ENCODE peak calls at places on chromosomes 1 and 21, in five cellular contexts. B is endothelial cell of umbilical vein, Q is occipital lobe, N is fibroblast of the aortic adventitia, E is NCI-H1105 treated with DMSO at 0.1 percent for 48 hours. P is an unnamed sample.

GRCh38 chr1:214027498-214027897 is 39.7 kb downstream of the PROX1 start:
- DNase-seq in B (no peak), Q (no peak), N (no peak), E (no peak), P (no peak)

GRCh38 chr1:224114787-224115175 is 870 bp downstream of the FBXO28 start:
- DNase-seq in B (peak), Q (no peak), N (peak), E (no peak), P (no peak)

GRCh38 chr1:24301395-24302175 is 17.6 kb upstream of the GRHL3 start:
- DNase-seq in B (no peak), Q (no peak), N (peak), E (no peak), P (no peak)

GRCh38 chr1:71228236-71228635 is 147.4 kb upstream of the ZRANB2 start:
- DNase-seq in B (no peak), Q (no peak), N (peak), E (no peak), P (peak)

GRCh38 chr21:33266050-33266783 is at the start of gene IL10RB:
- DNase-seq in B (peak), Q (peak), N (peak), E (peak), P (peak)

GRCh38 chr1:2320760-2321159 is 70.6 kb downstream of the MORN1 start:
- DNase-seq in B (no peak), Q (no peak), N (no peak), E (no peak), P (no peak)

GRCh38 chr1:45172015-45172414 is 34.4 kb downstream of the ZSWIM5 start:
- DNase-seq in B (no peak), Q (no peak), N (peak), E (no peak), P (no peak)

GRCh38 chr1:71557138-71557537 is 476.3 kb upstream of the ZRANB2 start:
- DNase-seq in B (no peak), Q (no peak), N (no peak), E (no peak), P (no peak)

GRCh38 chr1:47938556-47938955 is 58.6 kb downstream of the TRABD2B start:
- DNase-seq in B (no peak), Q (no peak), N (peak), E (no peak), P (no peak)

GRCh38 chr1:181090653-181091126 is 2.2 kb downstream of the IER5 start:
- DNase-seq in B (peak), Q (no peak), N (peak), E (no peak), P (no peak)

GRCh38 chr1:154962238-154962678 is 676 bp upstream of the PYGO2 start:
- DNase-seq in B (peak), Q (no peak), N (peak), E (no peak), P (peak)

GRCh38 chr1:182149411-182149965 is 88.0 kb upstream of the ZNF648 start:
- DNase-seq in B (no peak), Q (no peak), N (peak), E (no peak), P (no peak)

GRCh38 chr1:74468982-74469603 is 43.3 kb downstream of the LRRC53 start:
- DNase-seq in B (peak), Q (no peak), N (peak), E (peak), P (peak)

GRCh38 chr1:83692524-83693336 is 306.2 kb downstream of the TTLL7 start:
- DNase-seq in B (peak), Q (peak), N (no peak), E (no peak), P (peak)

GRCh38 chr1:87989346-87989745 is 660.7 kb downstream of the LMO4 start:
- DNase-seq in B (no peak), Q (no peak), N (no peak), E (no peak), P (no peak)

GRCh38 chr1:108643492-108644333 is 17.2 kb downstream of the HENMT1 start:
- DNase-seq in B (peak), Q (no peak), N (peak), E (peak), P (peak)

GRCh38 chr1:39141925-39142324 is 62.6 kb upstream of the MACF1 start:
- DNase-seq in B (no peak), Q (no peak), N (peak), E (no peak), P (no peak)

GRCh38 chr1:50368179-50369007 is 54.9 kb downstream of the DMRTA2 start:
- DNase-seq in B (peak), Q (peak), N (peak), E (peak), P (peak)

GRCh38 chr1:241362350-241362749 is 5.3 kb upstream of the RGS7 start:
- DNase-seq in B (no peak), Q (no peak), N (no peak), E (no peak), P (no peak)

GRCh38 chr1:218953448-218953847 is 220.2 kb upstream of the LYPLAL1 start:
- DNase-seq in B (no peak), Q (no peak), N (no peak), E (no peak), P (no peak)

GRCh38 chr1:182408435-182409070 is 8.1 kb upstream of the TEDDM1 start:
- DNase-seq in B (no peak), Q (no peak), N (no peak), E (no peak), P (no peak)

GRCh38 chr1:248752119-248752931 is 3.2 kb downstream of the LYPD8 start:
- DNase-seq in B (no peak), Q (no peak), N (no peak), E (no peak), P (peak)

GRCh38 chr1:46558141-46558963 is 6.9 kb upstream of the KNCN start:
- DNase-seq in B (no peak), Q (peak), N (no peak), E (peak), P (peak)

GRCh38 chr1:43267291-43267805 is 2.4 kb upstream of the TMEM125 start:
- DNase-seq in B (no peak), Q (no peak), N (peak), E (no peak), P (no peak)

GRCh38 chr1:232271991-232272589 is 357.8 kb downstream of the SIPA1L2 start:
- DNase-seq in B (no peak), Q (no peak), N (peak), E (no peak), P (no peak)

GRCh38 chr1:155017021-155017945 is 14.7 kb downstream of the ZBTB7B start:
- DNase-seq in B (peak), Q (peak), N (peak), E (peak), P (peak)

GRCh38 chr21:37793660-37794059 is 122.6 kb downstream of the KCNJ6 start:
- DNase-seq in B (no peak), Q (no peak), N (peak), E (no peak), P (no peak)